ENCODE peak calls at places on chromosome 10, in four cellular contexts. One of them, this sample, is unnamed.

GRCh38 chr10:113922787-113923570 is 68.5 kb downstream of the NHLRC2 start:
- DNase-seq in K562: no peak
- DNase-seq in HepG2: no peak
- DNase-seq in GM12878: no peak
- DNase-seq in this sample: peak; percentile 28

GRCh38 chr10:8133146-8133545 is 78.7 kb downstream of the GATA3 start:
- DNase-seq in K562: no peak
- DNase-seq in GM12878: peak; percentile 80
- DNase-seq in HepG2: no peak
- DNase-seq in this sample: no peak

GRCh38 chr10:103394180-103394579 is 2.1 kb downstream of the ATP5MK start:
- DNase-seq in K562: peak; percentile 47
- DNase-seq in GM12878: no peak
- DNase-seq in HepG2: no peak
- DNase-seq in this sample: no peak

GRCh38 chr10:123380491-123381085 is 226.4 kb downstream of the BUB3 start:
- DNase-seq in K562: no peak
- DNase-seq in GM12878: no peak
- DNase-seq in HepG2: peak; percentile 15
- DNase-seq in this sample: no peak

GRCh38 chr10:34341473-34341872 is 473.6 kb downstream of the PARD3 start:
- DNase-seq in HepG2: no peak
- DNase-seq in GM12878: no peak
- DNase-seq in K562: no peak
- DNase-seq in this sample: no peak

GRCh38 chr10:130933008-130933390 is 378.5 kb downstream of the TCERG1L start:
- DNase-seq in HepG2: no peak
- DNase-seq in GM12878: no peak
- DNase-seq in K562: no peak
- DNase-seq in this sample: no peak

GRCh38 chr10:5843814-5844705 is 30.8 kb upstream of the GDI2 start:
- DNase-seq in HepG2: no peak
- DNase-seq in GM12878: no peak
- DNase-seq in K562: no peak
- DNase-seq in this sample: no peak

GRCh38 chr10:71159892-71160291 is 52.5 kb upstream of the UNC5B start:
- DNase-seq in HepG2: no peak
- DNase-seq in K562: peak; percentile 25
- DNase-seq in GM12878: no peak
- DNase-seq in this sample: no peak

GRCh38 chr10:69060127-69060798 is 27.6 kb upstream of the SRGN start:
- DNase-seq in GM12878: no peak
- DNase-seq in HepG2: no peak
- DNase-seq in K562: no peak
- DNase-seq in this sample: no peak

GRCh38 chr10:35306852-35307251 is 29.5 kb upstream of the CCNY start:
- DNase-seq in HepG2: peak; percentile 32
- DNase-seq in GM12878: no peak
- DNase-seq in K562: no peak
- DNase-seq in this sample: no peak

GRCh38 chr10:43036581-43037428 is 40.1 kb upstream of the RET start:
- DNase-seq in GM12878: no peak
- DNase-seq in HepG2: no peak
- DNase-seq in K562: no peak
- DNase-seq in this sample: no peak

GRCh38 chr10:10642741-10643280 is 374.9 kb upstream of the CELF2 start:
- DNase-seq in GM12878: no peak
- DNase-seq in K562: no peak
- DNase-seq in HepG2: no peak
- DNase-seq in this sample: peak; percentile 11

GRCh38 chr10:132570771-132571564 is 33.4 kb downstream of the INPP5A start:
- DNase-seq in GM12878: peak; percentile 73
- DNase-seq in K562: no peak
- DNase-seq in HepG2: no peak
- DNase-seq in this sample: peak; percentile 15

GRCh38 chr10:132096223-132096622 is 30.5 kb downstream of the JAKMIP3 start:
- DNase-seq in HepG2: peak; percentile 60
- DNase-seq in K562: no peak
- DNase-seq in GM12878: no peak
- DNase-seq in this sample: no peak

GRCh38 chr10:130432271-130432670 is 296.1 kb downstream of the GLRX3 start:
- DNase-seq in K562: no peak
- DNase-seq in GM12878: no peak
- DNase-seq in HepG2: no peak
- DNase-seq in this sample: no peak

GRCh38 chr10:128210215-128211063 is 84.2 kb upstream of the MKI67 start:
- DNase-seq in HepG2: peak; percentile 34
- DNase-seq in K562: peak; percentile 80
- DNase-seq in GM12878: no peak
- DNase-seq in this sample: peak; percentile 73

GRCh38 chr10:60448246-60448645 is 58.6 kb upstream of the ANK3 start:
- DNase-seq in HepG2: no peak
- DNase-seq in K562: no peak
- DNase-seq in GM12878: no peak
- DNase-seq in this sample: no peak

GRCh38 chr10:34156781-34157425 is 658.2 kb downstream of the PARD3 start:
- DNase-seq in K562: no peak
- DNase-seq in GM12878: no peak
- DNase-seq in HepG2: no peak
- DNase-seq in this sample: no peak

GRCh38 chr10:47452495-47453434 is 31.1 kb downstream of the ANXA8 start:
- DNase-seq in HepG2: no peak
- DNase-seq in K562: no peak
- DNase-seq in GM12878: no peak
- DNase-seq in this sample: no peak

GRCh38 chr10:26626066-26626465 is 71.4 kb upstream of the PDSS1 start:
- DNase-seq in K562: no peak
- DNase-seq in HepG2: no peak
- DNase-seq in GM12878: no peak
- DNase-seq in this sample: no peak
- TF ChIP-seq CREM in K562: no peak
- TF ChIP-seq CREM in HepG2: no peak
- TF ChIP-seq CREM in GM12878: no peak
- TF ChIP-seq CREM in this sample: no peak

GRCh38 chr10:44382981-44383748 is 1.7 kb downstream of the CXCL12 start:
- DNase-seq in K562: no peak
- DNase-seq in HepG2: no peak
- DNase-seq in GM12878: no peak
- DNase-seq in this sample: no peak
- TF ChIP-seq CREM in K562: no peak
- TF ChIP-seq CREM in HepG2: no peak
- TF ChIP-seq CREM in GM12878: no peak
- TF ChIP-seq CREM in this sample: no peak

DNA sequence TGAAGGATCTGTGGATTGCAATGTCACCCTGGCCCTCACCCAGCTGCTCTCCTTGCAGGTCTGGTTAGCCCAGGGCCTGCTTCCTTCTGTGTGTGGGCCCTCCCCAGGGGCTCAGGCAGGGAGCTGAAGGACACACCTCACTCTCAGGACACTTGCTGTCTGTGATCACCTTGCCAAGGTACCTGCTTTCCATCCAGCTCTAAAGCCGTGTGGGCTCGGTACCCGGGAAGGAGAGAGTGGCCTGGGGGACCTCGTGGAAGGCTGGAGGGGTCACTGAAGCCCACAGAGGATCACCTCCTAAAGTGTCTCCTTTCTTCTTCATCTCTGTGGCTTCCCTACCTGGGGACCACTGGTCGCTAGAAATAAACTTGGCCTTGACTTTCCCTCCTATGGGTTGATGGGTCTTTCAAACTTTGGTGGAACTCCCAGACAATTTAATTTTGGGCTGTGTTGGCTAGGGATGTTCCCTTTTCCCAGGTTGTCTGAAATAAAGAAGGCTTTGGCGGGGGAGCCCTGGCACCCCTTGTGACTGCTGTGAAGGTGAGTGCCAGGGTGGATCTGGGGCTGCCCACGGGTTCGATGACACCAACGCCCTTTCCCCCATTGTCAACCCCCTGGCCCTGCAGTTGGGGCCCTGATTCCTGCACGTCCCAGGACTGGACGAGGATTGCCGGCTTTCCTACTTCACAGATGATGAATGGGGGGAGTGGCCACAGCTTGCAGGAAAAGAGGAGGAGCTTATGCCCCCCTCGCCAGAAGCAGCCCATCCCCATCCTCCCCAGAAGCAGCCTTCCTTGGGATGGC is 331.0 kb downstream of the ADARB2 start:
- DNase-seq in GM12878: no peak
- DNase-seq in HepG2: no peak
- DNase-seq in K562: no peak
- DNase-seq in this sample: no peak
- TF ChIP-seq CREM in GM12878: no peak
- TF ChIP-seq CREM in HepG2: no peak
- TF ChIP-seq CREM in K562: no peak
- TF ChIP-seq CREM in this sample: no peak

GRCh38 chr10:79088176-79088575 is 19.4 kb downstream of the ZMIZ1 start:
- DNase-seq in K562: no peak
- DNase-seq in GM12878: no peak
- DNase-seq in HepG2: no peak
- DNase-seq in this sample: no peak

GRCh38 chr10:79088613-79089355 is 20.0 kb downstream of the ZMIZ1 start:
- DNase-seq in GM12878: no peak
- DNase-seq in K562: no peak
- DNase-seq in HepG2: no peak
- DNase-seq in this sample: no peak

GRCh38 chr10:79092292-79092896 is 23.6 kb downstream of the ZMIZ1 start:
- DNase-seq in GM12878: no peak
- DNase-seq in HepG2: no peak
- DNase-seq in K562: no peak
- DNase-seq in this sample: no peak

GRCh38 chr10:79089579-79090110 is 20.9 kb downstream of the ZMIZ1 start:
- DNase-seq in GM12878: no peak
- DNase-seq in HepG2: no peak
- DNase-seq in K562: no peak
- DNase-seq in this sample: no peak

DNA sequence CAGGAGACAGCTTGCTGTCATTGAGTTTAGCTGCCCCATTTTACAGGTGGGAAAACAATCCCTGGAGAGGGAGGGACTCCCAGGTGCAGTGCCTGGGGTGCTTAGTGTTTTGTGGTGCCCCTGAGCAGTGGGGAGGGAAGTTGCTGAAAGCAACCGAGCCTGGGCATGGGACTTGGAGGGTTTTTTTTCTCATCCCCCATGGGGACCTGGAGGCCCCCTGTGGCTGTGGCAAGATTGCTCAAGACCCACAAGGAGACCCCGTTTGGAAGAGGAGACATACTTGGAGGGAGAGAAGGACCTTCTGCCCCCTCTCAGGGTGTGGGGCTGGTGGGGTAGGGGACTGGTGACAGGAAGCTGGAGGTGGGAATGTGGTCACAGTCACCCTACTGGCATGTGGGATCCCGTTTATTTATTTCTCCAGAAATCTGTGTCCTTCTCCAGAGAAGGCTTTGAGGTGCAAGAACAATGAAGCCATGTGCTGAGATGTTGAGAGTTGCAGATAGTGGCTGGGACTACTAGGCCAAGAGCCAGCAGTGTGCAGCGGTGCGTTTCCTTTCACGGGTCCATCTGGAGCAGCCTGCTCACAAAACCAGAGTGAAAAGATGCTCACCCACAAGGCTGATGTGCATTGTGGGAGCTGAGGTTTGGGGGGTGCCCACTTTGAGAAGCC is 21.5 kb downstream of the ZMIZ1 start:
- DNase-seq in GM12878: no peak
- DNase-seq in K562: no peak
- DNase-seq in HepG2: no peak
- DNase-seq in this sample: no peak
- TF ChIP-seq CREM in GM12878: no peak
- TF ChIP-seq CREM in K562: no peak
- TF ChIP-seq CREM in HepG2: no peak
- TF ChIP-seq CREM in this sample: no peak

DNA sequence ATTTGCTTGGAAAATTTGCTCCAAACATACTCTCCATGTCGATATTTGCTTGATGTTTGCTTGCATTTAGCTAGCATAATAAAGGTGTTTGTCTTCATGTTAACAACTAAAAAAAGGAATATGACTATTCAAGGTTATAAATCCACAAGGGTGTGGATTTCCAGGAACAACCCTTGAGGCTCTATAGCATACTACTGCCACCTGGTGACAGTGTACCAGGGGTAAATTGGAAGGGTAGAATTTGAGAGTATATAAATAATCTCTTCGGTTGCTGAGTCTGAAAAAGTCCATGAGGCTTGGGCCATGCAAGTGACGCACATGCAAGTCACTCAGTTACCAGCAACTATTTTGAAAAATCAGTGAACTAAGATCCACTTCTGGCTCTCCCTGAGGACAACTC is 68.4 kb downstream of the SLIT1 start:
- DNase-seq in K562: peak; percentile 13
- DNase-seq in GM12878: no peak
- DNase-seq in HepG2: no peak
- DNase-seq in this sample: no peak
- TF ChIP-seq CREM in K562: no peak
- TF ChIP-seq CREM in GM12878: no peak
- TF ChIP-seq CREM in HepG2: no peak
- TF ChIP-seq CREM in this sample: no peak

GRCh38 chr10:63972949-63973827 is 452.0 kb downstream of the REEP3 start:
- DNase-seq in HepG2: no peak
- DNase-seq in GM12878: no peak
- DNase-seq in K562: no peak
- DNase-seq in this sample: peak; percentile 20

GRCh38 chr10:63977329-63977923 is 456.2 kb downstream of the REEP3 start:
- DNase-seq in GM12878: no peak
- DNase-seq in HepG2: peak; percentile 43
- DNase-seq in K562: peak; percentile 67
- DNase-seq in this sample: peak; percentile 60

DNA sequence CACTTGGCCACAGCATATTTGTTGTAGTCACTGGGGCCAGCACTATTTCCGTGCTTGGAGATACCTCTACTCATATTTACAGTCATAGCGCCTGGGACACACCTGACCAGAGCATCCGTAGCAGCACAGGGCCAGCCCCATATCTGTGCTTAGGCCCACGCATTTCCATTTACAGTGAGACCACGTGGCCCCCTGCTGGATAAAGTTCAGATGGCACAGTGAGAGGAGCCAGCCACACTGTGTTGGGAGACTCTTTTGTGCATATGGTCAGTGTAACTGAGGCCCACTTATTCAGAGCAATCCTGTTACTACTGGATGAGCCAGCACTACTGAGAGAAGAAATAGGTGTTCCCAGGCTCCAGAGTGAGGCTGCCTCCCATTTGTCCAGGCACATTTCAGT is 455.3 kb downstream of the REEP3 start:
- DNase-seq in HepG2: peak; percentile 29
- DNase-seq in GM12878: no peak
- DNase-seq in K562: peak; percentile 61
- DNase-seq in this sample: peak; percentile 75
- TF ChIP-seq CREM in HepG2: no peak
- TF ChIP-seq CREM in GM12878: no peak
- TF ChIP-seq CREM in K562: no peak
- TF ChIP-seq CREM in this sample: no peak